ENCODE peak calls at places on chromosomes 16 and 17, in six cellular contexts. One of them, this sample, is unnamed.
A peak's percentile ranks its signal among the peaks of the same experiment; 100 is the strongest.

GRCh38 chr17:75093543-75094158 is 5.9 kb downstream of the SLC16A5 start:
- DNase-seq in adrenal gland: no peak
- DNase-seq in activated CD4-positive, alpha-beta T cell treated with anti-CD3 and anti-CD28 coated beads for 36 hours: no peak
- DNase-seq in mucosa of descending colon: no peak
- DNase-seq in anterior cingulate cortex: no peak
- DNase-seq in activated CD8-positive, alpha-beta T cell treated with anti-CD3 and anti-CD28 coated beads for 36 hours: no peak
- DNase-seq in this sample: no peak

GRCh38 chr17:17403899-17404576 is 72.8 kb upstream of the MED9 start:
- DNase-seq in activated CD8-positive, alpha-beta T cell treated with anti-CD3 and anti-CD28 coated beads for 36 hours: peak; percentile 63
- DNase-seq in activated CD4-positive, alpha-beta T cell treated with anti-CD3 and anti-CD28 coated beads for 36 hours: peak; percentile 63
- DNase-seq in mucosa of descending colon: peak; percentile 80
- DNase-seq in anterior cingulate cortex: no peak
- DNase-seq in adrenal gland: no peak
- DNase-seq in this sample: no peak

GRCh38 chr17:82372591-82373452 is 1.3 kb downstream of the UTS2R start:
- DNase-seq in activated CD8-positive, alpha-beta T cell treated with anti-CD3 and anti-CD28 coated beads for 36 hours: peak; percentile 33
- DNase-seq in mucosa of descending colon: peak; percentile 29
- DNase-seq in adrenal gland: no peak
- DNase-seq in activated CD4-positive, alpha-beta T cell treated with anti-CD3 and anti-CD28 coated beads for 36 hours: no peak
- DNase-seq in anterior cingulate cortex: no peak
- DNase-seq in this sample: no peak

GRCh38 chr17:81731271-81731670 is 19.2 kb downstream of the SLC25A10 start:
- DNase-seq in activated CD8-positive, alpha-beta T cell treated with anti-CD3 and anti-CD28 coated beads for 36 hours: no peak
- DNase-seq in adrenal gland: no peak
- DNase-seq in activated CD4-positive, alpha-beta T cell treated with anti-CD3 and anti-CD28 coated beads for 36 hours: no peak
- DNase-seq in anterior cingulate cortex: no peak
- DNase-seq in mucosa of descending colon: no peak
- DNase-seq in this sample: no peak

GRCh38 chr16:54987081-54987480 is 56.4 kb downstream of the IRX5 start:
- DNase-seq in adrenal gland: no peak
- DNase-seq in mucosa of descending colon: no peak
- DNase-seq in activated CD4-positive, alpha-beta T cell treated with anti-CD3 and anti-CD28 coated beads for 36 hours: no peak
- DNase-seq in anterior cingulate cortex: peak; percentile 56
- DNase-seq in activated CD8-positive, alpha-beta T cell treated with anti-CD3 and anti-CD28 coated beads for 36 hours: no peak
- DNase-seq in this sample: no peak

GRCh38 chr16:88881090-88881580 is 14.7 kb upstream of the PABPN1L start:
- DNase-seq in mucosa of descending colon: no peak
- DNase-seq in adrenal gland: no peak
- DNase-seq in anterior cingulate cortex: no peak
- DNase-seq in activated CD8-positive, alpha-beta T cell treated with anti-CD3 and anti-CD28 coated beads for 36 hours: no peak
- DNase-seq in activated CD4-positive, alpha-beta T cell treated with anti-CD3 and anti-CD28 coated beads for 36 hours: no peak
- DNase-seq in this sample: no peak

GRCh38 chr17:39716879-39717536 is 13.3 kb downstream of the MIEN1 start:
- DNase-seq in adrenal gland: no peak
- DNase-seq in activated CD8-positive, alpha-beta T cell treated with anti-CD3 and anti-CD28 coated beads for 36 hours: no peak
- DNase-seq in mucosa of descending colon: peak; percentile 68
- DNase-seq in anterior cingulate cortex: no peak
- DNase-seq in activated CD4-positive, alpha-beta T cell treated with anti-CD3 and anti-CD28 coated beads for 36 hours: no peak
- DNase-seq in this sample: no peak

GRCh38 chr16:82044585-82044911 is 9.5 kb downstream of the HSD17B2 start:
- DNase-seq in activated CD4-positive, alpha-beta T cell treated with anti-CD3 and anti-CD28 coated beads for 36 hours: no peak
- DNase-seq in adrenal gland: no peak
- DNase-seq in activated CD8-positive, alpha-beta T cell treated with anti-CD3 and anti-CD28 coated beads for 36 hours: no peak
- DNase-seq in mucosa of descending colon: no peak
- DNase-seq in anterior cingulate cortex: no peak
- DNase-seq in this sample: no peak

GRCh38 chr16:89593841-89594240 is 18.3 kb downstream of the CPNE7 start:
- DNase-seq in activated CD4-positive, alpha-beta T cell treated with anti-CD3 and anti-CD28 coated beads for 36 hours: peak; percentile 40
- DNase-seq in anterior cingulate cortex: no peak
- DNase-seq in activated CD8-positive, alpha-beta T cell treated with anti-CD3 and anti-CD28 coated beads for 36 hours: peak; percentile 58
- DNase-seq in mucosa of descending colon: no peak
- DNase-seq in adrenal gland: no peak
- DNase-seq in this sample: no peak

GRCh38 chr17:29060475-29060874 is 17.5 kb downstream of the PIPOX start:
- DNase-seq in adrenal gland: no peak
- DNase-seq in activated CD4-positive, alpha-beta T cell treated with anti-CD3 and anti-CD28 coated beads for 36 hours: no peak
- DNase-seq in anterior cingulate cortex: no peak
- DNase-seq in mucosa of descending colon: no peak
- DNase-seq in activated CD8-positive, alpha-beta T cell treated with anti-CD3 and anti-CD28 coated beads for 36 hours: peak; percentile 16
- DNase-seq in this sample: no peak

GRCh38 chr16:49754495-49755290 is 101.2 kb downstream of the ZNF423 start:
- DNase-seq in activated CD8-positive, alpha-beta T cell treated with anti-CD3 and anti-CD28 coated beads for 36 hours: peak; percentile 3
- DNase-seq in mucosa of descending colon: no peak
- DNase-seq in activated CD4-positive, alpha-beta T cell treated with anti-CD3 and anti-CD28 coated beads for 36 hours: peak; percentile 10
- DNase-seq in anterior cingulate cortex: no peak
- DNase-seq in adrenal gland: peak; percentile 48
- DNase-seq in this sample: no peak

GRCh38 chr16:87207509-87207908 is 109.7 kb downstream of the C16orf95 start:
- DNase-seq in mucosa of descending colon: no peak
- DNase-seq in activated CD8-positive, alpha-beta T cell treated with anti-CD3 and anti-CD28 coated beads for 36 hours: no peak
- DNase-seq in activated CD4-positive, alpha-beta T cell treated with anti-CD3 and anti-CD28 coated beads for 36 hours: no peak
- DNase-seq in adrenal gland: no peak
- DNase-seq in anterior cingulate cortex: no peak
- DNase-seq in this sample: no peak

GRCh38 chr17:30552994-30553565 is 75.9 kb downstream of the GOSR1 start:
- DNase-seq in activated CD8-positive, alpha-beta T cell treated with anti-CD3 and anti-CD28 coated beads for 36 hours: no peak
- DNase-seq in adrenal gland: no peak
- DNase-seq in activated CD4-positive, alpha-beta T cell treated with anti-CD3 and anti-CD28 coated beads for 36 hours: no peak
- DNase-seq in anterior cingulate cortex: no peak
- DNase-seq in mucosa of descending colon: no peak
- DNase-seq in this sample: no peak

GRCh38 chr17:42673885-42674754 is 2.7 kb downstream of the PLEKHH3 start:
- DNase-seq in mucosa of descending colon: no peak
- DNase-seq in activated CD4-positive, alpha-beta T cell treated with anti-CD3 and anti-CD28 coated beads for 36 hours: peak; percentile 50
- DNase-seq in anterior cingulate cortex: no peak
- DNase-seq in adrenal gland: peak; percentile 60
- DNase-seq in activated CD8-positive, alpha-beta T cell treated with anti-CD3 and anti-CD28 coated beads for 36 hours: peak; percentile 40
- DNase-seq in this sample: no peak

GRCh38 chr17:1746975-1747543 is 4.4 kb downstream of the SERPINF2 start:
- DNase-seq in activated CD8-positive, alpha-beta T cell treated with anti-CD3 and anti-CD28 coated beads for 36 hours: no peak
- DNase-seq in adrenal gland: no peak
- DNase-seq in activated CD4-positive, alpha-beta T cell treated with anti-CD3 and anti-CD28 coated beads for 36 hours: no peak
- DNase-seq in mucosa of descending colon: peak; percentile 88
- DNase-seq in anterior cingulate cortex: no peak
- DNase-seq in this sample: peak; percentile 37